ENCODE peak calls at places on chromosomes 12 and 14, in seven cellular contexts. I is fibroblast of lung, L is bronchial epithelial cell, J is pancreas, B is choroid plexus epithelial cell, T is coronary artery, D is tibial nerve. P is an unnamed sample.

GRCh38 chr12:29157486-29157946 is 8.4 kb downstream of the FAR2 start:
- DNase-seq in I (peak), L (no peak), J (no peak), B (peak), T (no peak), D (no peak), P (no peak)

GRCh38 chr12:84375472-84375871 is 537.1 kb downstream of the SLC6A15 start:
- DNase-seq in I (peak), L (peak), J (no peak), B (peak), T (no peak), D (no peak), P (no peak)

GRCh38 chr14:95242870-95243269 is 76.8 kb downstream of the CLMN start:
- DNase-seq in I (no peak), L (no peak), J (no peak), B (no peak), T (no peak), D (no peak), P (no peak)

GRCh38 chr14:96614528-96614927 is 112.3 kb downstream of the PAPOLA start:
- DNase-seq in I (no peak), L (no peak), J (no peak), B (no peak), T (no peak), D (no peak), P (no peak)

GRCh38 chr14:67547224-67547780 is 14.2 kb downstream of the PLEKHH1 start:
- DNase-seq in I (no peak), L (no peak), J (peak), B (no peak), T (no peak), D (no peak), P (no peak)

GRCh38 chr12:132517740-132518100 is 27.8 kb downstream of the FBRSL1 start:
- DNase-seq in I (no peak), L (no peak), J (no peak), B (no peak), T (no peak), D (no peak), P (no peak)

GRCh38 chr14:49880267-49881064 is 12.4 kb upstream of the ARF6 start:
- DNase-seq in I (peak), L (no peak), J (no peak), B (peak), T (no peak), D (no peak), P (no peak)

GRCh38 chr14:34604990-34605389 is 25.0 kb downstream of the SNX6 start:
- DNase-seq in I (peak), L (peak), J (no peak), B (peak), T (no peak), D (no peak), P (no peak)

GRCh38 chr12:94553130-94553519 is 93.5 kb upstream of the CEP83 start:
- DNase-seq in I (peak), L (peak), J (no peak), B (peak), T (no peak), D (no peak), P (no peak)

GRCh38 chr12:71958993-71959588 is 20.4 kb downstream of the TPH2 start:
- DNase-seq in I (peak), L (no peak), J (no peak), B (peak), T (no peak), D (no peak), P (no peak)

GRCh38 chr14:81429028-81429427 is 28.9 kb upstream of the STON2 start:
- DNase-seq in I (no peak), L (no peak), J (no peak), B (no peak), T (no peak), D (no peak), P (no peak)

GRCh38 chr14:90154110-90154509 is 92.3 kb downstream of the KCNK13 start:
- DNase-seq in I (no peak), L (no peak), J (no peak), B (no peak), T (no peak), D (no peak), P (no peak)

GRCh38 chr12:103523771-103524170 is 28.0 kb upstream of the C12orf42 start:
- DNase-seq in I (no peak), L (peak), J (no peak), B (no peak), T (no peak), D (no peak), P (no peak)

GRCh38 chr12:57235012-57235727 is 5.7 kb downstream of the SHMT2 start:
- DNase-seq in I (peak), L (no peak), J (no peak), B (peak), T (peak), D (no peak), P (peak)

GRCh38 chr14:96390965-96391292 is 999 bp upstream of the AK7 start:
- DNase-seq in I (no peak), L (no peak), J (no peak), B (no peak), T (no peak), D (no peak), P (no peak)

GRCh38 chr12:104866286-104866685 is 91.8 kb downstream of the SLC41A2 start:
- DNase-seq in I (peak), L (no peak), J (no peak), B (peak), T (no peak), D (no peak), P (no peak)

GRCh38 chr12:69501154-69501895 is 31.1 kb downstream of the FRS2 start:
- DNase-seq in I (peak), L (no peak), J (no peak), B (no peak), T (no peak), D (no peak), P (no peak)

GRCh38 chr12:105948331-105948730 is 190.4 kb downstream of the NUAK1 start:
- DNase-seq in I (peak), L (no peak), J (no peak), B (peak), T (peak), D (no peak), P (no peak)

GRCh38 chr14:23094666-23095195 is at the start of gene ACIN1:
- DNase-seq in I (peak), L (peak), J (peak), B (peak), T (no peak), D (peak), P (peak)

GRCh38 chr12:92593734-92594402 is 108.9 kb upstream of the PLEKHG7 start:
- DNase-seq in I (peak), L (peak), J (no peak), B (peak), T (no peak), D (no peak), P (peak)

GRCh38 chr14:105118646-105119409 is 49.7 kb downstream of the JAG2 start:
- DNase-seq in I (no peak), L (peak), J (no peak), B (no peak), T (peak), D (no peak), P (no peak)

GRCh38 chr12:30970559-30971202 is 44.1 kb downstream of the TSPAN11 start:
- DNase-seq in I (no peak), L (no peak), J (no peak), B (no peak), T (no peak), D (no peak), P (no peak)

GRCh38 chr12:106831699-106832098 is 57.2 kb downstream of the RIC8B start:
- DNase-seq in I (no peak), L (no peak), J (no peak), B (no peak), T (no peak), D (no peak), P (no peak)

GRCh38 chr12:80411787-80412186 is 32.2 kb upstream of the PTPRQ start:
- DNase-seq in I (no peak), L (no peak), J (no peak), B (no peak), T (no peak), D (no peak), P (no peak)

GRCh38 chr12:44873898-44874297 is 2.2 kb downstream of the NELL2 start:
- DNase-seq in I (peak), L (no peak), J (no peak), B (peak), T (no peak), D (no peak), P (no peak)

GRCh38 chr12:96233941-96234461 is 39.8 kb downstream of the ELK3 start:
- DNase-seq in I (peak), L (no peak), J (no peak), B (no peak), T (peak), D (peak), P (peak)

GRCh38 chr12:71335668-71336257 is 103.8 kb upstream of the LGR5 start:
- DNase-seq in I (no peak), L (peak), J (no peak), B (no peak), T (no peak), D (no peak), P (no peak)

GRCh38 chr12:94091624-94092023 is 56.8 kb upstream of the PLXNC1 start:
- DNase-seq in I (peak), L (no peak), J (no peak), B (no peak), T (no peak), D (no peak), P (no peak)

GRCh38 chr14:92153581-92153980 is 31.8 kb downstream of the CPSF2 start:
- DNase-seq in I (no peak), L (no peak), J (no peak), B (no peak), T (no peak), D (no peak), P (no peak)

GRCh38 chr12:112275211-112275610 is 107.0 kb downstream of the HECTD4 start:
- DNase-seq in I (no peak), L (no peak), J (no peak), B (no peak), T (no peak), D (no peak), P (no peak)

GRCh38 chr14:70641548-70642312 is at the start of gene TTC9:
- DNase-seq in I (no peak), L (no peak), J (peak), B (no peak), T (no peak), D (no peak), P (peak)

GRCh38 chr14:99384446-99385417 is 95.9 kb downstream of the SETD3 start:
- DNase-seq in I (no peak), L (no peak), J (no peak), B (no peak), T (no peak), D (no peak), P (no peak)
- H3K4me3 ChIP-seq in I (no peak), L (no peak), J (no peak), B (no peak), T (no peak), D (no peak), P (no peak)

GRCh38 chr14:60630129-60630528 is 19.1 kb downstream of the SIX1 start:
- DNase-seq in I (no peak), L (no peak), J (no peak), B (no peak), T (no peak), D (no peak), P (no peak)
- H3K4me3 ChIP-seq in I (no peak), L (no peak), J (no peak), B (no peak), T (no peak), D (no peak), P (no peak)

GRCh38 chr12:91357381-91357780 is 174.8 kb upstream of the DCN start:
- DNase-seq in I (no peak), L (no peak), J (no peak), B (no peak), T (no peak), D (no peak), P (no peak)

GRCh38 chr12:91355150-91356006 is 172.8 kb upstream of the DCN start:
- DNase-seq in I (peak), L (peak), J (peak), B (peak), T (peak), D (peak), P (peak)

GRCh38 chr12:91349451-91349850 is 166.8 kb upstream of the DCN start:
- DNase-seq in I (peak), L (no peak), J (no peak), B (peak), T (no peak), D (no peak), P (no peak)

GRCh38 chr12:91356405-91356804 is 173.8 kb upstream of the DCN start:
- DNase-seq in I (no peak), L (no peak), J (no peak), B (peak), T (no peak), D (no peak), P (no peak)

DNA sequence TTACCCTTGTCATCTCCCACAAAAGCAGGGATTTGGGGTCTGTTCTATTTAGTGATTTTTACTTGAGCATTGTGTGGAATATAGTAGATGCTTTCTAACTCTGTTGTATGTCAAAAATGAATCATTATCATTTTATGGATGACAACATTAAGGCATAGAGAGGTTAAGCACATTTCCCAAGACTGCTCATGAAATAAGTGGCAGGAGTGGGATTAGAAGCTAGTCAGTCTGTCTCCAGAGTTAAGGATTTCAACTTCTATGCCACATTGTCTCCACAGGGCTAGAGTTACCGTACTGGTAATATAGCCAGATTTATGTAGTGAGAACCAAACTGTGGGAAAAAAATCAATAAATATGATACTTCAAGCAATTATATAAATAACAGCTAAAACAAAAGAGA is 170.6 kb upstream of the DCN start:
- DNase-seq in I (no peak), L (no peak), J (no peak), B (no peak), T (no peak), D (no peak), P (no peak)
- H3K4me3 ChIP-seq in I (no peak), L (no peak), J (no peak), B (no peak), T (no peak), D (no peak), P (no peak)

GRCh38 chr14:28001002-28001401 is 765.6 kb upstream of the FOXG1 start:
- DNase-seq in I (no peak), L (no peak), J (no peak), B (no peak), T (no peak), D (no peak), P (no peak)
- H3K4me3 ChIP-seq in I (no peak), L (no peak), J (no peak), B (no peak), T (no peak), D (no peak), P (no peak)

GRCh38 chr12:47186246-47186645 is 106.5 kb upstream of the AMIGO2 start:
- DNase-seq in I (no peak), L (no peak), J (no peak), B (no peak), T (no peak), D (no peak), P (no peak)

GRCh38 chr12:47184813-47185212 is 105.1 kb upstream of the AMIGO2 start:
- DNase-seq in I (no peak), L (peak), J (no peak), B (peak), T (no peak), D (no peak), P (peak)

GRCh38 chr12:47189753-47190152 is 110.0 kb upstream of the AMIGO2 start:
- DNase-seq in I (no peak), L (no peak), J (no peak), B (peak), T (no peak), D (no peak), P (no peak)

GRCh38 chr12:47188576-47189441 is 109.0 kb upstream of the AMIGO2 start:
- DNase-seq in I (peak), L (peak), J (no peak), B (peak), T (no peak), D (no peak), P (no peak)

GRCh38 chr12:47184229-47184628 is 104.5 kb upstream of the AMIGO2 start:
- DNase-seq in I (no peak), L (no peak), J (no peak), B (no peak), T (no peak), D (no peak), P (no peak)
- H3K4me3 ChIP-seq in I (no peak), L (no peak), J (no peak), B (no peak), T (no peak), D (no peak), P (no peak)

DNA sequence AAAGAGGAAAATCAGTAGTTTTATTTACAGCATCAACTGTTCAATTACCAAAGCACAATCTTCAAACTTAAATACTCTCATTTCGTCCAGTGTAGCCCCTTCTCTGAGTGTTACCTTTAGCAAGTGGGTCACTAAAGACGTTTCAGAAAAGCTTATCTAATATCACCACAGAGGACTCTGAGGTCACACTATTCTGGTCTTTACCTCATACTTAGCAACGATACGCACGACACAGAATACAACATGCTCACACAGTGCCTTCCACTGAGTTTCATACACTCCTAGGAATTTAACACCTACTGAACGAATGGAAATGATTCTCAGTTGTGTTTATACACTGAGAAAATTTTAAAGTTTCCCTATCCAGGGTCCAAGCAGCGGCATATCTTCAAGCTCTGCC is 2.0 kb downstream of the SYT10 start:
- DNase-seq in I (no peak), L (no peak), J (no peak), B (no peak), T (no peak), D (no peak), P (no peak)
- H3K4me3 ChIP-seq in I (no peak), L (no peak), J (no peak), B (no peak), T (peak), D (peak), P (no peak)

GRCh38 chr14:20622816-20623291 is 18.6 kb downstream of the OR6S1 start:
- DNase-seq in I (no peak), L (no peak), J (no peak), B (no peak), T (no peak), D (no peak), P (no peak)
- H3K4me3 ChIP-seq in I (no peak), L (no peak), J (no peak), B (no peak), T (peak), D (no peak), P (no peak)